ENCODE peak calls at places on chromosomes 1 and 21, in ten cellular contexts. J is nucleus accumbens; I is esophagus squamous epithelium; T is stimulated activated CD4-positive, alpha-beta T cell treated with anti-CD3 and anti-CD28 coated beads, Interleukin-2, amount 100 ng/mL, for 48 hours; S is substantia nigra; V is KG1; K is T-helper 17 cell; G is GM13976; C is AG09309; H is stimulated activated effector memory CD8-positive, alpha-beta T cell treated with anti-CD3 and anti-CD28 coated beads, Interleukin-12 subunit alpha, Interleukin-12 subunit beta, amount 100 ng/mL, for 72 hours. W is an unnamed sample.

GRCh38 chr1:222105393-222105737 is 363.5 kb upstream of the DUSP10 start:
- DNase-seq in J (no peak), I (no peak), T (no peak), S (no peak), V (no peak), K (no peak), G (no peak), C (no peak), H (no peak), W (no peak)

GRCh38 chr1:93304716-93305138 is 41.0 kb upstream of the DR1 start:
- DNase-seq in J (no peak), I (no peak), T (peak), S (peak), V (peak), K (no peak), G (peak), C (peak), H (peak), W (peak)

GRCh38 chr1:97120821-97121220 is 399.2 kb downstream of the PTBP2 start:
- DNase-seq in J (no peak), I (no peak), T (no peak), S (no peak), V (no peak), K (no peak), G (no peak), C (no peak), H (no peak), W (no peak)

GRCh38 chr21:33300701-33301631 is 23.8 kb upstream of the IFNAR1 start:
- DNase-seq in J (no peak), I (no peak), T (no peak), S (peak), V (peak), K (no peak), G (no peak), C (no peak), H (no peak), W (no peak)

GRCh38 chr1:236472850-236473788 is 50.7 kb upstream of the LGALS8 start:
- DNase-seq in J (no peak), I (no peak), T (no peak), S (no peak), V (no peak), K (no peak), G (no peak), C (no peak), H (no peak), W (no peak)

GRCh38 chr1:6328696-6329095 is 64.9 kb downstream of the ACOT7 start:
- DNase-seq in J (no peak), I (no peak), T (no peak), S (no peak), V (no peak), K (no peak), G (no peak), C (no peak), H (no peak), W (no peak)

GRCh38 chr1:194102607-194103006 is 916.2 kb upstream of the B3GALT2 start:
- DNase-seq in J (no peak), I (no peak), T (no peak), S (no peak), V (no peak), K (no peak), G (no peak), C (no peak), H (no peak), W (no peak)

GRCh38 chr1:151839457-151840409 is at the start of gene C2CD4D:
- DNase-seq in J (peak), I (no peak), T (peak), S (peak), V (no peak), K (peak), G (peak), C (no peak), H (peak), W (peak)

GRCh38 chr21:26107439-26107838 is 63.1 kb downstream of the APP start:
- DNase-seq in J (no peak), I (no peak), T (no peak), S (no peak), V (no peak), K (no peak), G (no peak), C (no peak), H (no peak), W (no peak)

GRCh38 chr1:98949606-98950005 is 55.1 kb downstream of the PLPPR5 start:
- DNase-seq in J (peak), I (no peak), T (no peak), S (no peak), V (no peak), K (no peak), G (no peak), C (no peak), H (no peak), W (no peak)

GRCh38 chr21:38123626-38124025 is 133.2 kb upstream of the KCNJ15 start:
- DNase-seq in J (no peak), I (no peak), T (no peak), S (no peak), V (no peak), K (no peak), G (no peak), C (no peak), H (no peak), W (no peak)

GRCh38 chr1:217272385-217272784 is 358.5 kb downstream of the GPATCH2 start:
- DNase-seq in J (no peak), I (no peak), T (no peak), S (no peak), V (no peak), K (no peak), G (no peak), C (peak), H (no peak), W (no peak)

GRCh38 chr1:85581802-85582686 is 1.5 kb downstream of the CCN1 start:
- DNase-seq in J (no peak), I (no peak), T (no peak), S (no peak), V (no peak), K (no peak), G (no peak), C (no peak), H (no peak), W (peak)

GRCh38 chr21:44834951-44835646 is 17.2 kb upstream of the SUMO3 start:
- DNase-seq in J (no peak), I (no peak), T (no peak), S (no peak), V (no peak), K (no peak), G (no peak), C (no peak), H (no peak), W (no peak)

GRCh38 chr21:29105218-29105617 is 25.2 kb upstream of the MAP3K7CL start:
- DNase-seq in J (no peak), I (no peak), T (no peak), S (no peak), V (no peak), K (no peak), G (no peak), C (no peak), H (no peak), W (no peak)

GRCh38 chr21:16194851-16195251 is 465.1 kb downstream of the USP25 start:
- DNase-seq in J (no peak), I (no peak), T (no peak), S (no peak), V (no peak), K (no peak), G (no peak), C (no peak), H (no peak), W (peak)

GRCh38 chr1:35561297-35561971 is 3.8 kb downstream of the NCDN start:
- DNase-seq in J (no peak), I (no peak), T (no peak), S (no peak), V (no peak), K (no peak), G (no peak), C (no peak), H (no peak), W (no peak)

GRCh38 chr1:66575739-66576138 is 41.8 kb downstream of the SGIP1 start:
- DNase-seq in J (peak), I (no peak), T (no peak), S (no peak), V (no peak), K (no peak), G (no peak), C (peak), H (no peak), W (no peak)

GRCh38 chr1:154975409-154976205 is 1.1 kb downstream of the CKS1B start:
- DNase-seq in J (no peak), I (no peak), T (peak), S (peak), V (peak), K (peak), G (peak), C (no peak), H (peak), W (no peak)

GRCh38 chr1:236147068-236147467 is 4.7 kb downstream of the GPR137B start:
- DNase-seq in J (no peak), I (no peak), T (no peak), S (no peak), V (no peak), K (no peak), G (no peak), C (no peak), H (no peak), W (no peak)

GRCh38 chr1:178341218-178341956 is 155.4 kb downstream of the CLEC20A start:
- DNase-seq in J (no peak), I (no peak), T (no peak), S (no peak), V (no peak), K (no peak), G (no peak), C (peak), H (no peak), W (peak)

GRCh38 chr1:236812334-236813030 is 17.4 kb downstream of the MTR start:
- DNase-seq in J (no peak), I (no peak), T (no peak), S (no peak), V (no peak), K (no peak), G (no peak), C (no peak), H (no peak), W (no peak)

GRCh38 chr1:21685944-21686678 is 17.0 kb upstream of the RAP1GAP start:
- DNase-seq in J (no peak), I (no peak), T (no peak), S (no peak), V (no peak), K (no peak), G (no peak), C (no peak), H (no peak), W (no peak)

GRCh38 chr1:40708750-40709099 is 17.2 kb downstream of the NFYC start:
- DNase-seq in J (no peak), I (no peak), T (no peak), S (no peak), V (no peak), K (no peak), G (peak), C (peak), H (no peak), W (no peak)

GRCh38 chr1:54397090-54397591 is 9.1 kb downstream of the SSBP3 start:
- DNase-seq in J (no peak), I (no peak), T (no peak), S (no peak), V (no peak), K (no peak), G (no peak), C (no peak), H (no peak), W (no peak)

W was measured in neural crest cell.